ENCODE peak calls at places on chromosomes 16 and 17, in five cellular contexts. One of them, this sample, is unnamed.

GRCh38 chr17:6374761-6375312 is 60.1 kb downstream of the AIPL1 start:
- DNase-seq in WTC11: peak
- DNase-seq in GM19239: no peak
- DNase-seq in AG04450: no peak
- DNase-seq in omental fat pad: no peak
- DNase-seq in this sample: no peak

GRCh38 chr17:73952136-73952497 is 251.4 kb upstream of the RPL38 start:
- DNase-seq in GM19239: no peak
- DNase-seq in AG04450: no peak
- DNase-seq in omental fat pad: no peak
- DNase-seq in WTC11: no peak
- DNase-seq in this sample: no peak

GRCh38 chr17:55735784-55736405 is 13.2 kb upstream of the TMEM100 start:
- DNase-seq in omental fat pad: no peak
- DNase-seq in WTC11: peak
- DNase-seq in AG04450: no peak
- DNase-seq in GM19239: peak
- DNase-seq in this sample: no peak

GRCh38 chr16:85649978-85650863 is 37.1 kb downstream of the GSE1 start:
- DNase-seq in omental fat pad: no peak
- DNase-seq in AG04450: no peak
- DNase-seq in WTC11: no peak
- DNase-seq in GM19239: no peak
- DNase-seq in this sample: no peak

GRCh38 chr17:78559749-78560368 is 17.3 kb downstream of the DNAH17 start:
- DNase-seq in AG04450: no peak
- DNase-seq in GM19239: no peak
- DNase-seq in omental fat pad: no peak
- DNase-seq in WTC11: peak
- DNase-seq in this sample: no peak

GRCh38 chr17:79185671-79186070 is 111.0 kb downstream of the ENGASE start:
- DNase-seq in GM19239: no peak
- DNase-seq in omental fat pad: no peak
- DNase-seq in AG04450: no peak
- DNase-seq in WTC11: no peak
- DNase-seq in this sample: no peak

GRCh38 chr16:88197481-88198456 is 185.0 kb upstream of the ZNF469 start:
- DNase-seq in WTC11: no peak
- DNase-seq in omental fat pad: no peak
- DNase-seq in GM19239: no peak
- DNase-seq in AG04450: no peak
- DNase-seq in this sample: no peak

GRCh38 chr16:74862743-74863244 is 88.2 kb upstream of the FA2H start:
- DNase-seq in GM19239: peak
- DNase-seq in AG04450: no peak
- DNase-seq in omental fat pad: no peak
- DNase-seq in WTC11: no peak
- DNase-seq in this sample: no peak

GRCh38 chr16:495127-495748 is 32.3 kb upstream of the CAPN15 start:
- DNase-seq in WTC11: peak
- DNase-seq in AG04450: peak
- DNase-seq in omental fat pad: no peak
- DNase-seq in GM19239: peak
- DNase-seq in this sample: no peak

GRCh38 chr17:55588446-55588845 is 77.2 kb upstream of the SMIM36 start:
- DNase-seq in WTC11: no peak
- DNase-seq in omental fat pad: no peak
- DNase-seq in AG04450: no peak
- DNase-seq in GM19239: no peak
- DNase-seq in this sample: no peak

GRCh38 chr17:37729905-37730304 is 15.0 kb downstream of the HNF1B start:
- DNase-seq in AG04450: no peak
- DNase-seq in omental fat pad: no peak
- DNase-seq in GM19239: no peak
- DNase-seq in WTC11: no peak
- DNase-seq in this sample: no peak

GRCh38 chr17:44069974-44070454 is 521 bp upstream of the G6PC3 start:
- DNase-seq in omental fat pad: no peak
- DNase-seq in GM19239: no peak
- DNase-seq in AG04450: no peak
- DNase-seq in WTC11: no peak
- DNase-seq in this sample: no peak

GRCh38 chr17:6755281-6755680 is 565 bp upstream of the XAF1 start:
- DNase-seq in WTC11: no peak
- DNase-seq in omental fat pad: no peak
- DNase-seq in AG04450: no peak
- DNase-seq in GM19239: no peak
- DNase-seq in this sample: no peak

GRCh38 chr17:71224824-71225575 is 895.8 kb upstream of the SOX9 start:
- DNase-seq in omental fat pad: no peak
- DNase-seq in WTC11: no peak
- DNase-seq in GM19239: no peak
- DNase-seq in AG04450: no peak
- DNase-seq in this sample: no peak

GRCh38 chr17:82400830-82401229 is 17.3 kb upstream of the HEXD start:
- DNase-seq in WTC11: no peak
- DNase-seq in GM19239: peak
- DNase-seq in omental fat pad: no peak
- DNase-seq in AG04450: no peak
- DNase-seq in this sample: no peak

GRCh38 chr16:54980821-54981220 is 50.2 kb downstream of the IRX5 start:
- DNase-seq in GM19239: no peak
- DNase-seq in WTC11: no peak
- DNase-seq in omental fat pad: no peak
- DNase-seq in AG04450: no peak
- DNase-seq in this sample: no peak

GRCh38 chr17:18246880-18247612 is 11.5 kb downstream of the FLII start:
- DNase-seq in GM19239: peak
- DNase-seq in AG04450: no peak
- DNase-seq in omental fat pad: peak
- DNase-seq in WTC11: peak
- DNase-seq in this sample: no peak

GRCh38 chr17:56777859-56778258 is 55.9 kb downstream of the C17orf67 start:
- DNase-seq in AG04450: no peak
- DNase-seq in WTC11: no peak
- DNase-seq in GM19239: no peak
- DNase-seq in omental fat pad: no peak
- DNase-seq in this sample: no peak

GRCh38 chr16:17748005-17748719 is 277.4 kb upstream of the XYLT1 start:
- DNase-seq in WTC11: peak
- DNase-seq in omental fat pad: no peak
- DNase-seq in GM19239: no peak
- DNase-seq in AG04450: no peak
- DNase-seq in this sample: no peak

GRCh38 chr17:16352838-16353701 is at the start of gene CENPV:
- DNase-seq in AG04450: no peak
- DNase-seq in GM19239: peak
- DNase-seq in omental fat pad: no peak
- DNase-seq in WTC11: peak
- DNase-seq in this sample: peak

GRCh38 chr17:73013816-73014663 is 78.4 kb downstream of the SLC39A11 start:
- DNase-seq in GM19239: no peak
- DNase-seq in WTC11: no peak
- DNase-seq in AG04450: no peak
- DNase-seq in omental fat pad: no peak
- DNase-seq in this sample: no peak

GRCh38 chr16:5041604-5042133 is 7.9 kb upstream of the NAGPA start:
- DNase-seq in omental fat pad: no peak
- DNase-seq in GM19239: peak
- DNase-seq in AG04450: no peak
- DNase-seq in WTC11: no peak
- DNase-seq in this sample: no peak

GRCh38 chr16:324201-324450 is 28.4 kb downstream of the AXIN1 start:
- DNase-seq in GM19239: no peak
- DNase-seq in AG04450: no peak
- DNase-seq in WTC11: no peak
- DNase-seq in omental fat pad: no peak
- DNase-seq in this sample: no peak

GRCh38 chr17:68580236-68580903 is 20.8 kb downstream of the FAM20A start:
- DNase-seq in AG04450: no peak
- DNase-seq in GM19239: no peak
- DNase-seq in omental fat pad: no peak
- DNase-seq in WTC11: no peak
- DNase-seq in this sample: no peak

GRCh38 chr17:6823011-6823442 is 8.5 kb downstream of the TEKT1 start:
- DNase-seq in GM19239: no peak
- DNase-seq in omental fat pad: no peak
- DNase-seq in AG04450: no peak
- DNase-seq in WTC11: no peak
- DNase-seq in this sample: no peak

GRCh38 chr16:1428511-1428910 is 2.4 kb upstream of the PERCC1 start:
- DNase-seq in GM19239: peak
- DNase-seq in AG04450: no peak
- DNase-seq in WTC11: peak
- DNase-seq in omental fat pad: no peak
- DNase-seq in this sample: no peak

GRCh38 chr16:67393111-67393789 is at the start of gene TPPP3:
- DNase-seq in omental fat pad: peak
- DNase-seq in GM19239: peak
- DNase-seq in AG04450: no peak
- DNase-seq in WTC11: peak
- DNase-seq in this sample: peak

GRCh38 chr17:17175917-17176316 is 30.2 kb downstream of the PLD6 start:
- DNase-seq in omental fat pad: no peak
- DNase-seq in WTC11: no peak
- DNase-seq in GM19239: peak
- DNase-seq in AG04450: no peak
- DNase-seq in this sample: no peak

GRCh38 chr16:8753411-8754054 is 43.9 kb downstream of the TMEM186 start:
- DNase-seq in GM19239: no peak
- DNase-seq in WTC11: no peak
- DNase-seq in AG04450: no peak
- DNase-seq in omental fat pad: no peak
- DNase-seq in this sample: no peak

GRCh38 chr16:88614818-88615580 is 23.4 kb upstream of the IL17C start:
- DNase-seq in GM19239: no peak
- DNase-seq in AG04450: no peak
- DNase-seq in omental fat pad: no peak
- DNase-seq in WTC11: no peak
- DNase-seq in this sample: no peak

GRCh38 chr16:70572050-70572925 is 48.7 kb downstream of the SF3B3 start:
- DNase-seq in GM19239: no peak
- DNase-seq in WTC11: no peak
- DNase-seq in AG04450: no peak
- DNase-seq in omental fat pad: no peak
- DNase-seq in this sample: no peak

GRCh38 chr17:78622491-78623265 is 45.5 kb upstream of the DNAH17 start:
- DNase-seq in GM19239: no peak
- DNase-seq in AG04450: no peak
- DNase-seq in WTC11: no peak
- DNase-seq in omental fat pad: no peak
- DNase-seq in this sample: no peak

GRCh38 chr16:10812352-10813122 is 6.1 kb downstream of the TVP23A start:
- DNase-seq in omental fat pad: no peak
- DNase-seq in WTC11: no peak
- DNase-seq in GM19239: no peak
- DNase-seq in AG04450: no peak
- DNase-seq in this sample: no peak

GRCh38 chr16:84430860-84431259 is 62.5 kb downstream of the ATP2C2 start:
- DNase-seq in AG04450: no peak
- DNase-seq in GM19239: no peak
- DNase-seq in WTC11: no peak
- DNase-seq in omental fat pad: no peak
- DNase-seq in this sample: no peak

GRCh38 chr17:20304961-20305360 is 162.4 kb downstream of the LGALS9B start:
- DNase-seq in GM19239: no peak
- DNase-seq in omental fat pad: no peak
- DNase-seq in AG04450: no peak
- DNase-seq in WTC11: no peak
- DNase-seq in this sample: no peak